ENCODE peak calls at places on chromosome 17, in six cellular contexts. One of them, this sample, is unnamed.

GRCh38 chr17:40541873-40542561 is 23.3 kb downstream of the CCR7 start:
- DNase-seq in non-pigmented ciliary epithelial cell: no peak
- DNase-seq in CD4-positive, CD25-positive, alpha-beta regulatory T cell: no peak
- DNase-seq in germinal center: no peak
- DNase-seq in GM10248: no peak
- DNase-seq in iris pigment epithelial cell: no peak
- DNase-seq in this sample: no peak

GRCh38 chr17:28071179-28071578 is 28.7 kb downstream of the NLK start:
- DNase-seq in non-pigmented ciliary epithelial cell: no peak
- DNase-seq in CD4-positive, CD25-positive, alpha-beta regulatory T cell: no peak
- DNase-seq in germinal center: no peak
- DNase-seq in GM10248: no peak
- DNase-seq in iris pigment epithelial cell: no peak
- DNase-seq in this sample: no peak

GRCh38 chr17:15884731-15885130 is 60.2 kb upstream of the ADORA2B start:
- DNase-seq in non-pigmented ciliary epithelial cell: no peak
- DNase-seq in CD4-positive, CD25-positive, alpha-beta regulatory T cell: no peak
- DNase-seq in germinal center: no peak
- DNase-seq in GM10248: no peak
- DNase-seq in iris pigment epithelial cell: peak; percentile 56
- DNase-seq in this sample: no peak

GRCh38 chr17:59342681-59343127 is 11.2 kb downstream of the YPEL2 start:
- DNase-seq in non-pigmented ciliary epithelial cell: no peak
- DNase-seq in CD4-positive, CD25-positive, alpha-beta regulatory T cell: no peak
- DNase-seq in germinal center: no peak
- DNase-seq in GM10248: no peak
- DNase-seq in iris pigment epithelial cell: no peak
- DNase-seq in this sample: no peak

GRCh38 chr17:9512323-9513168 is 63.1 kb downstream of the STX8 start:
- DNase-seq in non-pigmented ciliary epithelial cell: peak; percentile 56
- DNase-seq in CD4-positive, CD25-positive, alpha-beta regulatory T cell: no peak
- DNase-seq in germinal center: no peak
- DNase-seq in GM10248: no peak
- DNase-seq in iris pigment epithelial cell: peak; percentile 90
- DNase-seq in this sample: peak; percentile 62

GRCh38 chr17:57597531-57598453 is 147.3 kb downstream of the CCDC182 start:
- DNase-seq in non-pigmented ciliary epithelial cell: peak; percentile 51
- DNase-seq in CD4-positive, CD25-positive, alpha-beta regulatory T cell: no peak
- DNase-seq in germinal center: no peak
- DNase-seq in GM10248: no peak
- DNase-seq in iris pigment epithelial cell: peak; percentile 67
- DNase-seq in this sample: peak; percentile 82

GRCh38 chr17:42178817-42179216 is 2.1 kb downstream of the KCNH4 start:
- DNase-seq in non-pigmented ciliary epithelial cell: no peak
- DNase-seq in CD4-positive, CD25-positive, alpha-beta regulatory T cell: no peak
- DNase-seq in germinal center: peak; percentile 32
- DNase-seq in GM10248: peak; percentile 64
- DNase-seq in iris pigment epithelial cell: no peak
- DNase-seq in this sample: no peak

GRCh38 chr17:27241346-27241946 is 52.5 kb upstream of the WSB1 start:
- DNase-seq in non-pigmented ciliary epithelial cell: no peak
- DNase-seq in CD4-positive, CD25-positive, alpha-beta regulatory T cell: no peak
- DNase-seq in germinal center: no peak
- DNase-seq in GM10248: peak; percentile 58
- DNase-seq in iris pigment epithelial cell: peak; percentile 59
- DNase-seq in this sample: no peak

GRCh38 chr17:44069974-44070454 is 521 bp upstream of the G6PC3 start:
- DNase-seq in non-pigmented ciliary epithelial cell: no peak
- DNase-seq in CD4-positive, CD25-positive, alpha-beta regulatory T cell: no peak
- DNase-seq in germinal center: peak; percentile 18
- DNase-seq in GM10248: no peak
- DNase-seq in iris pigment epithelial cell: peak; percentile 21
- DNase-seq in this sample: no peak

GRCh38 chr17:63675231-63675606 is 24.7 kb downstream of the LIMD2 start:
- DNase-seq in non-pigmented ciliary epithelial cell: no peak
- DNase-seq in CD4-positive, CD25-positive, alpha-beta regulatory T cell: no peak
- DNase-seq in germinal center: no peak
- DNase-seq in GM10248: no peak
- DNase-seq in iris pigment epithelial cell: peak; percentile 40
- DNase-seq in this sample: no peak

GRCh38 chr17:53627511-53627910 is 195.2 kb upstream of the KIF2B start:
- DNase-seq in non-pigmented ciliary epithelial cell: peak; percentile 48
- DNase-seq in CD4-positive, CD25-positive, alpha-beta regulatory T cell: no peak
- DNase-seq in germinal center: no peak
- DNase-seq in GM10248: no peak
- DNase-seq in iris pigment epithelial cell: peak; percentile 69
- DNase-seq in this sample: no peak

GRCh38 chr17:78935419-78936323 is 10.5 kb upstream of the TIMP2 start:
- DNase-seq in non-pigmented ciliary epithelial cell: peak; percentile 89
- DNase-seq in CD4-positive, CD25-positive, alpha-beta regulatory T cell: no peak
- DNase-seq in germinal center: no peak
- DNase-seq in GM10248: no peak
- DNase-seq in iris pigment epithelial cell: peak; percentile 98
- DNase-seq in this sample: peak; percentile 95